ENCODE peak calls at places on chromosomes 3 and 15, in seven cellular contexts. One of them, this sample, is unnamed. For H3K4me1, the result is how much of the 10 kb centered on the place peaks cover.

GRCh38 chr3:33441322-33441976 is 1.2 kb upstream of the UBP1 start:
- DNase-seq in IMR-90: no peak
- DNase-seq in GM12878: no peak
- DNase-seq in adipocyte: no peak
- DNase-seq in GM23248: no peak
- DNase-seq in HCT116: no peak
- DNase-seq in neural progenitor cell: no peak
- DNase-seq in this sample: no peak

GRCh38 chr15:35170216-35170615 is 85.1 kb upstream of the NANOGP8 start:
- DNase-seq in neural progenitor cell: no peak
- DNase-seq in adipocyte: no peak
- DNase-seq in GM23248: peak
- DNase-seq in IMR-90: peak
- DNase-seq in GM12878: no peak
- DNase-seq in HCT116: no peak
- DNase-seq in this sample: no peak

GRCh38 chr3:171192176-171192854 is 165.8 kb upstream of the SLC2A2 start:
- DNase-seq in GM12878: no peak
- DNase-seq in IMR-90: peak
- DNase-seq in HCT116: peak
- DNase-seq in neural progenitor cell: no peak
- DNase-seq in adipocyte: peak
- DNase-seq in GM23248: peak
- DNase-seq in this sample: no peak

GRCh38 chr15:69451951-69452701 is 492 bp upstream of the RPLP1 start:
- DNase-seq in IMR-90: peak
- DNase-seq in adipocyte: peak
- DNase-seq in GM12878: no peak
- DNase-seq in neural progenitor cell: peak
- DNase-seq in GM23248: peak
- DNase-seq in HCT116: no peak
- DNase-seq in this sample: no peak

GRCh38 chr15:62165793-62166380 is 802 bp upstream of the C2CD4B start:
- DNase-seq in IMR-90: no peak
- DNase-seq in GM12878: no peak
- DNase-seq in neural progenitor cell: no peak
- DNase-seq in HCT116: no peak
- DNase-seq in GM23248: no peak
- DNase-seq in adipocyte: no peak
- DNase-seq in this sample: no peak

GRCh38 chr15:45980376-45980775 is 345.5 kb downstream of the SQOR start:
- DNase-seq in HCT116: no peak
- DNase-seq in GM23248: no peak
- DNase-seq in neural progenitor cell: no peak
- DNase-seq in IMR-90: no peak
- DNase-seq in adipocyte: no peak
- DNase-seq in GM12878: no peak
- DNase-seq in this sample: no peak

GRCh38 chr3:56962200-56962599 is 98.3 kb upstream of the SPATA12 start:
- DNase-seq in GM23248: no peak
- DNase-seq in adipocyte: no peak
- DNase-seq in IMR-90: no peak
- DNase-seq in HCT116: no peak
- DNase-seq in GM12878: no peak
- DNase-seq in neural progenitor cell: no peak
- DNase-seq in this sample: peak

GRCh38 chr3:101066776-101067175 is 73.6 kb upstream of the ABI3BP start:
- DNase-seq in neural progenitor cell: no peak
- DNase-seq in IMR-90: peak
- DNase-seq in GM23248: peak
- DNase-seq in HCT116: no peak
- DNase-seq in adipocyte: peak
- DNase-seq in GM12878: no peak
- DNase-seq in this sample: no peak

GRCh38 chr3:175274474-175275218 is 415.5 kb downstream of the NAALADL2 start:
- DNase-seq in GM12878: no peak
- DNase-seq in IMR-90: no peak
- DNase-seq in GM23248: no peak
- DNase-seq in neural progenitor cell: no peak
- DNase-seq in adipocyte: no peak
- DNase-seq in HCT116: no peak
- DNase-seq in this sample: no peak

GRCh38 chr3:38950000-38950399 is 101.7 kb downstream of the SCN11A start:
- DNase-seq in GM23248: no peak
- DNase-seq in IMR-90: no peak
- DNase-seq in neural progenitor cell: no peak
- DNase-seq in GM12878: no peak
- DNase-seq in HCT116: no peak
- DNase-seq in adipocyte: no peak
- DNase-seq in this sample: no peak

GRCh38 chr15:91291673-91292072 is 191.6 kb downstream of the SV2B start:
- DNase-seq in neural progenitor cell: peak
- DNase-seq in HCT116: peak
- DNase-seq in GM12878: no peak
- DNase-seq in IMR-90: peak
- DNase-seq in adipocyte: no peak
- DNase-seq in GM23248: no peak
- DNase-seq in this sample: peak

GRCh38 chr3:79672075-79672474 is 95.7 kb downstream of the ROBO1 start:
- DNase-seq in neural progenitor cell: peak
- DNase-seq in GM12878: no peak
- DNase-seq in GM23248: no peak
- DNase-seq in adipocyte: no peak
- DNase-seq in IMR-90: no peak
- DNase-seq in HCT116: no peak
- DNase-seq in this sample: no peak

GRCh38 chr3:25156526-25157075 is 271.5 kb upstream of the RARB start:
- DNase-seq in adipocyte: peak
- DNase-seq in IMR-90: peak
- DNase-seq in GM12878: no peak
- DNase-seq in GM23248: peak
- DNase-seq in HCT116: no peak
- DNase-seq in neural progenitor cell: peak
- DNase-seq in this sample: peak

GRCh38 chr3:44914936-44915335 is 40.5 kb downstream of the TGM4 start:
- DNase-seq in IMR-90: no peak
- DNase-seq in GM12878: no peak
- DNase-seq in neural progenitor cell: peak
- DNase-seq in HCT116: no peak
- DNase-seq in adipocyte: peak
- DNase-seq in GM23248: peak
- DNase-seq in this sample: peak

GRCh38 chr3:171132873-171133272 is 106.4 kb upstream of the SLC2A2 start:
- DNase-seq in IMR-90: peak
- DNase-seq in GM23248: peak
- DNase-seq in neural progenitor cell: no peak
- DNase-seq in adipocyte: peak
- DNase-seq in HCT116: no peak
- DNase-seq in GM12878: no peak
- DNase-seq in this sample: no peak

GRCh38 chr3:15015456-15015855 is 49.7 kb downstream of the MRPS25 start:
- DNase-seq in GM12878: no peak
- DNase-seq in neural progenitor cell: no peak
- DNase-seq in IMR-90: peak
- DNase-seq in adipocyte: no peak
- DNase-seq in GM23248: peak
- DNase-seq in HCT116: no peak
- DNase-seq in this sample: no peak

GRCh38 chr3:196740476-196741400 is 1.1 kb downstream of the PAK2 start:
- DNase-seq in IMR-90: peak
- DNase-seq in HCT116: no peak
- DNase-seq in neural progenitor cell: peak
- DNase-seq in adipocyte: peak
- DNase-seq in GM12878: no peak
- DNase-seq in GM23248: peak
- DNase-seq in this sample: no peak

GRCh38 chr15:34760909-34761308 is 6.1 kb upstream of the GJD2 start:
- DNase-seq in GM12878: no peak
- DNase-seq in adipocyte: no peak
- DNase-seq in IMR-90: no peak
- DNase-seq in GM23248: no peak
- DNase-seq in neural progenitor cell: no peak
- DNase-seq in HCT116: no peak
- DNase-seq in this sample: no peak

GRCh38 chr15:38685686-38686339 is 121.2 kb upstream of the RASGRP1 start:
- DNase-seq in IMR-90: no peak
- DNase-seq in neural progenitor cell: no peak
- DNase-seq in adipocyte: no peak
- DNase-seq in GM23248: no peak
- DNase-seq in HCT116: no peak
- DNase-seq in GM12878: no peak
- DNase-seq in this sample: no peak

GRCh38 chr15:38684461-38685000 is 119.9 kb upstream of the RASGRP1 start:
- DNase-seq in adipocyte: no peak
- DNase-seq in HCT116: no peak
- DNase-seq in GM12878: no peak
- DNase-seq in GM23248: no peak
- DNase-seq in neural progenitor cell: no peak
- DNase-seq in IMR-90: no peak
- DNase-seq in this sample: no peak

GRCh38 chr15:38688761-38689160 is 124.1 kb upstream of the RASGRP1 start:
- DNase-seq in GM23248: no peak
- DNase-seq in IMR-90: no peak
- DNase-seq in GM12878: no peak
- DNase-seq in adipocyte: no peak
- DNase-seq in neural progenitor cell: no peak
- DNase-seq in HCT116: no peak
- DNase-seq in this sample: no peak

GRCh38 chr15:38688096-38688495 is 123.5 kb upstream of the RASGRP1 start:
- DNase-seq in adipocyte: no peak
- DNase-seq in IMR-90: peak
- DNase-seq in HCT116: no peak
- DNase-seq in neural progenitor cell: no peak
- DNase-seq in GM12878: no peak
- DNase-seq in GM23248: no peak
- DNase-seq in this sample: no peak

DNA sequence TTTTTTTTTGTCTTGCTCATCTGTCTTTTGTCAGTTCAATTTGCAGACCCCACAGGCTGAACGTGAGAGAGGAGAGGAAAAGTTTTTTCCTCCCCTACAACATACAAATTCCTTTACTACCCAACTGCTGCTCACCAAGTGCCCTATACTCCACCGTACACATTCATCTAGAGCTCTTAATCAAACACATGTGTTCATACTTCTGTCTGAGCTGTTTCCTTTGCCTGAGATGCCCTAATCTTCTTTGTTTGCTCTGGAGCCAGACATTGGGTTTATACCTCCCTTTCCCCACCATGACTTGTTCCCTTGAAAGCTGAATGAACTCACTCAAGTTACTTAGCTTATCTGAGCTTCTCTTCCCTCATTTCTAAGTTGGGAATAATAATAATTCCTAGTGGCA is 122.7 kb upstream of the RASGRP1 start:
- DNase-seq in GM12878: no peak
- DNase-seq in IMR-90: peak
- DNase-seq in HCT116: no peak
- DNase-seq in adipocyte: peak
- DNase-seq in GM23248: peak
- DNase-seq in neural progenitor cell: no peak
- DNase-seq in this sample: no peak
- H3K4me1 ChIP-seq in GM12878: under half
- H3K4me1 ChIP-seq in IMR-90: under half
- H3K4me1 ChIP-seq in HCT116: under half
- H3K4me1 ChIP-seq in adipocyte: under half
- H3K4me1 ChIP-seq in GM23248: under half
- H3K4me1 ChIP-seq in neural progenitor cell: under half
- H3K4me1 ChIP-seq in this sample: under half

DNA sequence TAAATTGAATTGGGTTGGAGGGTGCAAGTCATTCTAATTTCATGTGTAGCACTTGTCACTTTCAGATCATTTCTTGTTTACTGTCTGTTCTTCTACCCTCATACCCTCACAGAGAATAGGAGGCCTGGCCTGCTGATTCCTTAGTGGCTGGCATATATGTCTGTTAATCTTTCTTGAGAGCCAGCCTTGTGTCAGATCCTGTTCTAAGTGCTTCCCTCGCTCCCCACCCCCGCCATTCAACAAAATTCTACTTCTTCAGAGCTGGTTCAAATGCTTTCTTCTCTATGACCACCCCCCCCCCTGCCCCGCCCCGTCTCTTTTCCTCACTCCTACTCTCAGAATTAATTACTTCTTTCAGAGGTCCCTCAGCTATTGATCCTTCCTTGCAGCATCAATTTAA is 1.5 kb upstream of the U2SURP start:
- DNase-seq in neural progenitor cell: peak
- DNase-seq in GM12878: no peak
- DNase-seq in IMR-90: no peak
- DNase-seq in HCT116: no peak
- DNase-seq in adipocyte: no peak
- DNase-seq in GM23248: no peak
- DNase-seq in this sample: no peak
- H3K9ac ChIP-seq in neural progenitor cell: peak
- H3K9ac ChIP-seq in GM12878: no peak
- H3K9ac ChIP-seq in IMR-90: peak
- H3K9ac ChIP-seq in HCT116: peak
- H3K9ac ChIP-seq in adipocyte: peak
- H3K9ac ChIP-seq in GM23248: peak
- H3K9ac ChIP-seq in this sample: peak

GRCh38 chr15:28942521-28943035 is 56.8 kb downstream of the APBA2 start:
- DNase-seq in GM23248: no peak
- DNase-seq in GM12878: no peak
- DNase-seq in adipocyte: no peak
- DNase-seq in neural progenitor cell: no peak
- DNase-seq in HCT116: no peak
- DNase-seq in IMR-90: no peak
- DNase-seq in this sample: peak

GRCh38 chr15:28944286-28944685 is 58.5 kb downstream of the APBA2 start:
- DNase-seq in HCT116: no peak
- DNase-seq in GM12878: no peak
- DNase-seq in GM23248: no peak
- DNase-seq in adipocyte: no peak
- DNase-seq in neural progenitor cell: no peak
- DNase-seq in IMR-90: no peak
- DNase-seq in this sample: peak

GRCh38 chr15:28944696-28945300 is 59.0 kb downstream of the APBA2 start:
- DNase-seq in IMR-90: no peak
- DNase-seq in GM12878: no peak
- DNase-seq in neural progenitor cell: no peak
- DNase-seq in adipocyte: no peak
- DNase-seq in GM23248: no peak
- DNase-seq in HCT116: no peak
- DNase-seq in this sample: peak

GRCh38 chr15:28943146-28943545 is 57.4 kb downstream of the APBA2 start:
- DNase-seq in HCT116: no peak
- DNase-seq in neural progenitor cell: no peak
- DNase-seq in GM12878: no peak
- DNase-seq in adipocyte: no peak
- DNase-seq in IMR-90: no peak
- DNase-seq in GM23248: no peak
- DNase-seq in this sample: peak

GRCh38 chr15:28943611-28944230 is 57.9 kb downstream of the APBA2 start:
- DNase-seq in HCT116: no peak
- DNase-seq in GM23248: no peak
- DNase-seq in adipocyte: no peak
- DNase-seq in neural progenitor cell: no peak
- DNase-seq in GM12878: no peak
- DNase-seq in IMR-90: no peak
- DNase-seq in this sample: peak
- H3K4me1 ChIP-seq in HCT116: under half
- H3K4me1 ChIP-seq in GM23248: under half
- H3K4me1 ChIP-seq in adipocyte: under half
- H3K4me1 ChIP-seq in neural progenitor cell: under half
- H3K4me1 ChIP-seq in GM12878: under half
- H3K4me1 ChIP-seq in IMR-90: under half
- H3K4me1 ChIP-seq in this sample: under half

GRCh38 chr3:172739462-172739861 is 11.1 kb upstream of the ECT2 start:
- DNase-seq in GM23248: no peak
- DNase-seq in neural progenitor cell: no peak
- DNase-seq in IMR-90: no peak
- DNase-seq in adipocyte: no peak
- DNase-seq in GM12878: no peak
- DNase-seq in HCT116: no peak
- DNase-seq in this sample: no peak

GRCh38 chr3:172735014-172735413 is 15.5 kb upstream of the ECT2 start:
- DNase-seq in IMR-90: no peak
- DNase-seq in HCT116: no peak
- DNase-seq in GM23248: no peak
- DNase-seq in GM12878: no peak
- DNase-seq in neural progenitor cell: no peak
- DNase-seq in adipocyte: no peak
- DNase-seq in this sample: no peak
- H3K9ac ChIP-seq in IMR-90: no peak
- H3K9ac ChIP-seq in HCT116: no peak
- H3K9ac ChIP-seq in GM23248: no peak
- H3K9ac ChIP-seq in GM12878: no peak
- H3K9ac ChIP-seq in neural progenitor cell: no peak
- H3K9ac ChIP-seq in adipocyte: no peak
- H3K9ac ChIP-seq in this sample: no peak

This sample was measured in endodermal cell.